ENCODE peak calls at places on chromosomes 7 and 10, in six cellular contexts. L is amygdala; A is Panc1; B is activated CD4-positive, alpha-beta T cell treated with anti-CD3 and anti-CD28 coated beads, Interleukin-2, amount 50 U/mL, for 1 hour; D is gastrocnemius medialis; S is T-helper 9 cell. Z is an unnamed sample.
A peak's percentile ranks its signal among the peaks of the same experiment; 100 is the strongest.

GRCh38 chr10:45580781-45581496 is 91.6 kb downstream of the ZFAND4 start:
- DNase-seq in B (no peak), S (no peak), A (no peak), L (no peak), D (no peak), Z (no peak)

GRCh38 chr10:13784067-13784466 is 197.3 kb downstream of the PRPF18 start:
- DNase-seq in L (no peak), A (no peak), B (peak; percentile 14), S (no peak), D (no peak), Z (no peak)

GRCh38 chr7:157609516-157609915 is 272.7 kb downstream of the DNAJB6 start:
- DNase-seq in B (no peak), A (no peak), L (no peak), D (no peak), S (no peak), Z (no peak)

GRCh38 chr7:77877800-77878199 is 79.2 kb downstream of the PHTF2 start:
- DNase-seq in L (no peak), S (no peak), B (no peak), A (no peak), D (no peak), Z (no peak)

GRCh38 chr10:98427011-98427515 is 12.1 kb upstream of the PYROXD2 start:
- DNase-seq in S (no peak), B (no peak), D (peak; percentile 8), A (no peak), L (no peak), Z (no peak)

GRCh38 chr7:54546081-54546985 is 4.2 kb downstream of the VSTM2A start:
- DNase-seq in B (no peak), D (no peak), A (no peak), S (no peak), L (no peak), Z (peak; percentile 8)

GRCh38 chr7:66961096-66961495 is 34.3 kb downstream of the SBDS start:
- DNase-seq in B (no peak), S (no peak), A (no peak), L (no peak), D (no peak), Z (no peak)

GRCh38 chr7:79245623-79246249 is 207.7 kb downstream of the MAGI2 start:
- DNase-seq in L (no peak), D (no peak), B (no peak), A (no peak), S (no peak), Z (no peak)

Z was measured in NCI-H460.